ENCODE peak calls at places on chromosomes 11 and 22, in seven cellular contexts. I, N, D, P, W, G and Q are unnamed samples.

GRCh38 chr11:69280994-69281393 is 13.0 kb upstream of the MYEOV start:
- DNase-seq in I (no peak), N (no peak), D (no peak), P (peak; percentile 93), W (no peak), G (no peak), Q (no peak)

GRCh38 chr22:24996420-24996952 is 44.0 kb downstream of the KIAA1671 start:
- DNase-seq in I (no peak), N (no peak), D (peak; percentile 48), P (peak; percentile 76), W (no peak), G (no peak), Q (no peak)

GRCh38 chr11:2573240-2574042 is 126.4 kb downstream of the KCNQ1OT1 start:
- DNase-seq in I (no peak), N (no peak), D (no peak), P (no peak), W (no peak), G (no peak), Q (peak; percentile 25)

GRCh38 chr11:106917973-106918372 is 100.3 kb downstream of the GUCY1A2 start:
- DNase-seq in I (no peak), N (no peak), D (no peak), P (no peak), W (no peak), G (no peak), Q (no peak)

GRCh38 chr11:108009497-108010360 is 1.0 kb downstream of the CUL5 start:
- DNase-seq in I (no peak), N (peak; percentile 11), D (no peak), P (peak; percentile 6), W (no peak), G (no peak), Q (no peak)

GRCh38 chr22:45007946-45008852 is 1.6 kb downstream of the PHF21B start:
- DNase-seq in I (peak; percentile 75), N (no peak), D (peak; percentile 8), P (peak; percentile 54), W (no peak), G (no peak), Q (no peak)

GRCh38 chr11:44008698-44009097 is 39.1 kb upstream of the ACCSL start:
- DNase-seq in I (peak; percentile 5), N (no peak), D (no peak), P (no peak), W (no peak), G (no peak), Q (no peak)

GRCh38 chr22:42863349-42863911 is 6.4 kb upstream of the ARFGAP3 start:
- DNase-seq in I (no peak), N (no peak), D (no peak), P (peak; percentile 69), W (peak; percentile 18), G (no peak), Q (no peak)

GRCh38 chr11:134951305-134951700 is 539.3 kb upstream of the B3GAT1 start:
- DNase-seq in I (no peak), N (no peak), D (no peak), P (peak; percentile 73), W (peak; percentile 63), G (no peak), Q (no peak)

GRCh38 chr22:30277547-30278344 is 11.1 kb upstream of the OSM start:
- DNase-seq in I (no peak), N (no peak), D (peak; percentile 36), P (peak; percentile 64), W (no peak), G (no peak), Q (no peak)

GRCh38 chr11:118114266-118114665 is 27.5 kb upstream of the SMIM35 start:
- DNase-seq in I (no peak), N (no peak), D (no peak), P (no peak), W (no peak), G (no peak), Q (no peak)

GRCh38 chr11:2807276-2807681 is 78.3 kb downstream of the CDKN1C start:
- DNase-seq in I (peak; percentile 91), N (no peak), D (peak; percentile 66), P (peak; percentile 76), W (no peak), G (no peak), Q (no peak)

GRCh38 chr22:35837328-35837727 is 119.7 kb downstream of the APOL5 start:
- DNase-seq in I (no peak), N (no peak), D (no peak), P (no peak), W (no peak), G (no peak), Q (no peak)

GRCh38 chr11:116357769-116358544 is 414.8 kb downstream of the BUD13 start:
- DNase-seq in I (peak; percentile 25), N (no peak), D (no peak), P (peak; percentile 69), W (no peak), G (no peak), Q (no peak)

GRCh38 chr22:42410708-42411107 is 21.5 kb downstream of the NFAM1 start:
- DNase-seq in I (no peak), N (no peak), D (no peak), P (no peak), W (no peak), G (peak; percentile 34), Q (no peak)

GRCh38 chr11:120186408-120186798 is 24.4 kb upstream of the OAF start:
- DNase-seq in I (peak; percentile 28), N (no peak), D (no peak), P (no peak), W (no peak), G (no peak), Q (no peak)

GRCh38 chr11:98862169-98862568 is 158.6 kb upstream of the CNTN5 start:
- DNase-seq in I (no peak), N (no peak), D (no peak), P (no peak), W (no peak), G (no peak), Q (no peak)